ENCODE peak calls at places on chromosomes 6 and 20, in seven cellular contexts. U, A, L, O, P, K and C are unnamed samples.

GRCh38 chr20:2143594-2143993 is 42.0 kb downstream of the STK35 start:
- DNase-seq in P (no peak), U (no peak), O (no peak), L (no peak), K (no peak), A (no peak), C (no peak)

GRCh38 chr6:110784610-110784979 is 30.7 kb downstream of the CDK19 start:
- DNase-seq in K (no peak), P (no peak), U (no peak), L (no peak), A (no peak), O (no peak), C (no peak)

GRCh38 chr6:91490672-91491071 is 903.8 kb upstream of the MAP3K7 start:
- DNase-seq in P (no peak), O (no peak), A (no peak), U (no peak), L (no peak), K (no peak), C (no peak)

GRCh38 chr6:37051138-37052026 is 45.9 kb downstream of the FGD2 start:
- DNase-seq in P (peak), U (no peak), L (peak), A (peak), O (peak), K (peak), C (no peak)

GRCh38 chr20:22916121-22916842 is 118.8 kb upstream of the SSTR4 start:
- DNase-seq in K (no peak), U (no peak), L (no peak), A (no peak), P (no peak), O (no peak), C (no peak)

GRCh38 chr20:64052326-64052722 is 2.9 kb upstream of the SOX18 start:
- DNase-seq in L (no peak), A (no peak), O (no peak), U (no peak), P (no peak), K (no peak), C (no peak)

GRCh38 chr6:105608711-105609374 is 206.0 kb upstream of the PREP start:
- DNase-seq in O (peak), K (no peak), A (no peak), U (peak), P (no peak), L (peak), C (peak)

GRCh38 chr6:113299526-113299925 is 557.6 kb upstream of the MARCKS start:
- DNase-seq in P (no peak), U (no peak), L (no peak), O (no peak), K (no peak), A (no peak), C (no peak)

GRCh38 chr6:27650620-27651370 is 177.9 kb upstream of the ZNF184 start:
- DNase-seq in O (no peak), A (no peak), P (no peak), U (no peak), K (peak), L (peak), C (no peak)

GRCh38 chr20:52312131-52312729 is 120.7 kb upstream of the ZFP64 start:
- DNase-seq in A (no peak), P (no peak), K (peak), O (peak), L (peak), U (peak), C (peak)

GRCh38 chr20:58233881-58234528 is 5.6 kb upstream of the ANKRD60 start:
- DNase-seq in O (peak), A (no peak), K (no peak), P (no peak), U (no peak), L (no peak), C (no peak)

GRCh38 chr6:154758125-154758524 is 24.9 kb downstream of the SCAF8 start:
- DNase-seq in K (no peak), A (no peak), P (no peak), U (no peak), O (no peak), L (no peak), C (no peak)

GRCh38 chr20:63572788-63573738 is 976 bp downstream of the HELZ2 start:
- DNase-seq in O (peak), A (no peak), P (no peak), K (no peak), L (no peak), U (no peak), C (no peak)

GRCh38 chr6:25660512-25660911 is 8.5 kb downstream of the SCGN start:
- DNase-seq in K (peak), L (peak), A (no peak), O (peak), P (no peak), U (peak), C (peak)

GRCh38 chr6:89372506-89372901 is 20.0 kb upstream of the UBE2J1 start:
- DNase-seq in P (no peak), A (no peak), L (no peak), K (no peak), O (no peak), U (no peak), C (no peak)

GRCh38 chr6:4647414-4648365 is 128.5 kb upstream of the CDYL start:
- DNase-seq in O (peak), U (no peak), P (peak), L (peak), A (no peak), K (peak), C (peak)

GRCh38 chr20:1396264-1396663 is 3.4 kb upstream of the FKBP1A start:
- DNase-seq in O (no peak), P (no peak), A (no peak), K (no peak), L (no peak), U (no peak), C (no peak)

GRCh38 chr6:14975124-14975815 is 270.6 kb upstream of the JARID2 start:
- DNase-seq in A (no peak), P (no peak), L (peak), U (no peak), O (no peak), K (no peak), C (no peak)

GRCh38 chr6:18115356-18115755 is 7.1 kb downstream of the NHLRC1 start:
- DNase-seq in L (no peak), U (no peak), K (no peak), A (no peak), P (no peak), O (no peak), C (no peak)

GRCh38 chr20:6057704-6058103 is 3.8 kb upstream of the LRRN4 start:
- DNase-seq in K (no peak), U (no peak), L (no peak), A (no peak), P (no peak), O (no peak), C (no peak)

GRCh38 chr20:19335341-19335740 is 122.9 kb downstream of the SLC24A3 start:
- DNase-seq in A (no peak), P (no peak), L (no peak), K (no peak), O (no peak), U (no peak), C (no peak)

GRCh38 chr6:80095600-80095999 is 10.9 kb upstream of the BCKDHB start:
- DNase-seq in O (no peak), A (no peak), P (no peak), L (no peak), K (no peak), U (no peak), C (no peak)

GRCh38 chr6:27545271-27546046 is 72.6 kb upstream of the ZNF184 start:
- DNase-seq in U (no peak), K (no peak), O (no peak), A (no peak), P (no peak), L (peak), C (no peak)

GRCh38 chr6:6612308-6612707 is 23.8 kb downstream of the LY86 start:
- DNase-seq in P (no peak), U (no peak), L (no peak), A (no peak), K (no peak), O (no peak), C (no peak)

GRCh38 chr20:50567860-50568548 is 57.8 kb downstream of the PTPN1 start:
- DNase-seq in O (no peak), K (no peak), P (no peak), U (no peak), A (no peak), L (no peak), C (no peak)

GRCh38 chr6:166474721-166475565 is 92.2 kb upstream of the MPC1 start:
- DNase-seq in A (no peak), O (no peak), L (no peak), U (no peak), K (no peak), P (no peak), C (no peak)

GRCh38 chr6:157240059-157240959 is 83.0 kb downstream of the TMEM242 start:
- DNase-seq in O (no peak), U (no peak), L (peak), P (no peak), K (peak), A (peak), C (peak)

GRCh38 chr20:34566978-34567884 is 8.7 kb downstream of the MAP1LC3A start:
- DNase-seq in O (no peak), K (peak), L (no peak), P (no peak), U (no peak), A (no peak), C (no peak)

GRCh38 chr6:107715523-107716321 is 108.4 kb downstream of the SCML4 start:
- DNase-seq in L (no peak), U (no peak), A (no peak), P (no peak), O (no peak), K (no peak), C (no peak)

GRCh38 chr6:13913226-13914001 is 11.3 kb upstream of the RNF182 start:
- DNase-seq in K (no peak), A (no peak), P (no peak), O (no peak), L (no peak), U (no peak), C (no peak)

GRCh38 chr6:52325695-52326471 is 36.1 kb upstream of the PAQR8 start:
- DNase-seq in P (no peak), L (no peak), K (no peak), O (no peak), U (no peak), A (no peak), C (no peak)

GRCh38 chr20:57996936-57997629 is 231.4 kb downstream of the ANKRD60 start:
- DNase-seq in L (no peak), O (peak), U (peak), K (no peak), A (no peak), P (no peak), C (peak)

GRCh38 chr20:47684306-47685080 is 100.8 kb downstream of the SULF2 start:
- DNase-seq in U (no peak), A (no peak), P (no peak), K (no peak), O (no peak), L (no peak), C (no peak)

GRCh38 chr6:118597636-118598035 is 49.5 kb downstream of the PLN start:
- DNase-seq in P (no peak), A (no peak), L (no peak), U (no peak), O (no peak), K (no peak), C (no peak)

GRCh38 chr6:137353842-137354397 is 134.7 kb upstream of the IFNGR1 start:
- DNase-seq in A (no peak), K (no peak), L (no peak), O (no peak), P (no peak), U (no peak), C (no peak)

GRCh38 chr20:44904377-44904776 is 5.5 kb upstream of the PABPC1L start:
- DNase-seq in P (no peak), U (no peak), K (no peak), O (no peak), A (no peak), L (no peak), C (no peak)

GRCh38 chr6:20364327-20364726 is 37.4 kb upstream of the E2F3 start:
- DNase-seq in K (no peak), U (no peak), L (no peak), A (no peak), P (no peak), O (no peak), C (no peak)

GRCh38 chr6:108876929-108877775 is 28.9 kb downstream of the ARMC2 start:
- DNase-seq in K (peak), A (peak), O (no peak), L (peak), P (peak), U (no peak), C (peak)

DNA sequence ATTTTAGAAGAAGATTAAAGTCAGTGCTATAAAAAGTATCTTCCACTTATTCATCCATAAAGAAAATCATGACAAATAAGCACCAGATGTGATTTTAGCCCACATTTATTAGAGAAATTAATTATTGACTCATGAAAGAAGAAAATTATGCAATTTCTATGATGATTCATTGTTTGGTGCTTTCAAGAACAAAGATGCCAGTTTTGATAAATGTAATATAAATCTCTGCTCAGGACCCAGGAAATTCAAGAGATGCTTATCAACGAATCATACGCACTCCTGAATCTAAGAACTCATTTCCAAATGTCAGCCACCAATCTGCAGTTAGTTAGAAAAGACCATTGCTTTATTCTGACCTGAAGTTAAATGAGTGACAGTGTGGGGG is 211.4 kb downstream of the ARHGAP18 start:
- DNase-seq in L (peak), U (no peak), O (no peak), P (no peak), A (no peak), K (no peak), C (no peak)
- H3K4me3 ChIP-seq in L (no peak), U (no peak), O (peak), P (no peak), A (peak), K (no peak), C (no peak)

DNA sequence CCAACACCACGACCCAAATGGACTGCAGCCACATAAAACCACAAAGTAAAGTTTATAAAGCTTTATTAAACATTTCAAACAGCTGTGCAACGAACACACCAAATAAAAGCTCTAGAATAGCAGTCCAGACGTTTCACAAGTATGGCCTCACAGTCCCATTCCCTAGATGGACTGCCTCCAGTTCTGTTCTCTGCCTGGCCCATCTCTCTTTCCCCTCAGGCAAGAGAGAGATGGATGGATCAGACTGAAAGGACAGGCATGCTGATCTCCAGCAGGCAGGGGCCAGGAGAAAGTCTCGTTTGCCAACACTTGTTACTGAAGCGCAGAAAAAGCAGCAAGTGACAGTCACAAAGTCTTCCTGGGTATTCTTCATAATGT is 3.7 kb upstream of the NNAT start:
- DNase-seq in K (no peak), O (no peak), A (no peak), P (no peak), U (no peak), L (no peak), C (no peak)
- TF ChIP-seq CTCF in K (no peak), O (no peak), A (no peak), P (no peak), U (no peak), L (no peak), C (no peak)

DNA sequence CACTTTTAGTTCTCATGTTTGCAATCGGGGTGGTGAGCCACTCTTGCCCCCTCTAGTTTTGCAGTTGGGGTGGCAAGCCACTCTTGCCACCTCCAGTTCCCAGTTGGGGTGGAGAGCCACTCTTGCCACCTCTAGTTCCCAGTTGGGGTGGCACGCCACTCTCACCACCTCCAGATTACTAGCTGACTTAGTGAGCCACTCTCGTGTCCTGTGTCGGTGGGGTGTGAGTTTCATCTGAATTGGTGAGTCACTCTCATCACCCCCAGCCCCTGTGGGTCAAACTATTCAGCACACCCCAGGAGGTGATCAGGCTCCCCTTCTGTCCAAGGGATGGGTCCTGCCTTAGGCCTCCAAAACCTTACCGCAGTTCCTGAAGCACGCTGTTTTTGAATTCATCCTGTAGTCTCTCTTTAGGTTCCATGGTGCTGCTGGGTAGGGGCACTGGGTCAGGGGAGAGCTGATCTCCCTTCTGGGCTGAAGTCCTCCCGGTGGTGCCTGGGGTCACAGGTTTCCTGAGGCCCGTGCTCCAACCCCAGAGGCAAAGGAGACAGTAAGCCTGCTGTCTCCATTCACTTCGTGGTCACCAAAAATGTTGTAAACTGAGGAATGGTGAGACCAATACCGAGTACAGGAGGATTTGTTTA is 224.2 kb upstream of the SYNCRIP start:
- DNase-seq in L (no peak), U (no peak), O (no peak), A (no peak), K (no peak), P (no peak), C (no peak)
- H3K4me3 ChIP-seq in L (no peak), U (no peak), O (no peak), A (peak), K (no peak), P (peak), C (no peak)

GRCh38 chr6:84243240-84243639 is 15.8 kb upstream of the CEP162 start:
- DNase-seq in K (no peak), A (no peak), O (no peak), P (no peak), U (no peak), L (no peak), C (no peak)
- TF ChIP-seq CTCF in K (no peak), A (no peak), O (no peak), P (no peak), U (no peak), L (no peak), C (peak)

GRCh38 chr6:88166493-88166900 is 350 bp upstream of the CNR1 start:
- DNase-seq in O (no peak), U (no peak), P (no peak), A (no peak), L (peak), K (no peak), C (no peak)
- H3K4me3 ChIP-seq in O (peak), U (peak), P (peak), A (peak), L (peak), K (peak), C (peak)

GRCh38 chr20:62121776-62122658 is at the start of gene LSM14B:
- DNase-seq in A (peak), U (peak), P (peak), K (peak), O (peak), L (peak), C (peak)
- TF ChIP-seq CTCF in A (no peak), U (no peak), P (no peak), K (no peak), O (no peak), L (no peak), C (no peak)

DNA sequence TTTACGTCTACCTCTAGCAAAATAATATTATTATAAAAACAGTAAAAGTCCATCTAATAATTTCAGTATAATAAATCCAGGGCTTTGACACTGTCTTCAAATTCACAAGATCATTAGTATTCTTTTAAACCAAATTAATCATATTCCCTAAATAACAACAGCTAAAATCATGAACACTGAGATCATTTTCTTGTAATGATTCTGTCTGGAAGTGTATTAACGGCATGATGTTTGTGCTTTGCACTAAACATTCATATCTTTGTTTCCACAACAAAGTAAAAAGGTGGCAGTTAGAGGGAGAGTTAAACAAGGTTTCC is 18.8 kb downstream of the HIVEP2 start:
- DNase-seq in A (no peak), O (no peak), P (no peak), K (no peak), U (no peak), L (no peak), C (no peak)
- H3K4me3 ChIP-seq in A (peak), O (peak), P (peak), K (peak), U (peak), L (peak), C (peak)

GRCh38 chr6:81241717-81242116 is 510.8 kb downstream of the TENT5A start:
- DNase-seq in O (peak), L (peak), K (no peak), A (no peak), U (no peak), P (no peak), C (no peak)
- TF ChIP-seq CTCF in O (no peak), L (peak), K (peak), A (peak), U (peak), P (peak), C (peak)

GRCh38 chr6:31585531-31585930 is 546 bp upstream of the LST1 start:
- DNase-seq in A (no peak), O (no peak), K (no peak), P (no peak), U (no peak), L (no peak), C (no peak)
- H3K4me3 ChIP-seq in A (no peak), O (no peak), K (no peak), P (no peak), U (no peak), L (no peak), C (no peak)

GRCh38 chr6:129981598-129981997 is 36.8 kb upstream of the L3MBTL3 start:
- DNase-seq in U (no peak), K (no peak), A (no peak), O (no peak), P (no peak), L (peak), C (peak)
- TF ChIP-seq CTCF in U (no peak), K (no peak), A (no peak), O (no peak), P (no peak), L (peak), C (peak)